ENCODE peak calls at places on chromosomes 16 and 17, in six cellular contexts. One of them, this sample, is unnamed.

GRCh38 chr16:4936181-4936990 is 562 bp downstream of the PPL start:
- DNase-seq in NCI-H748 treated with DMSO at 0.1 percent for 48 hours: no peak
- DNase-seq in EL: no peak
- DNase-seq in right lobe of liver: peak; percentile 78
- DNase-seq in progenitor cell of endocrine pancreas: peak; percentile 69
- DNase-seq in activated gamma-delta T cell treated with anti-CD3 and anti-CD28 coated beads, Interleukin-2, amount 50 U/mL, for 16 hours: no peak
- DNase-seq in this sample: no peak

GRCh38 chr17:2335726-2336214 is 487 bp downstream of the TSR1 start:
- DNase-seq in EL: peak; percentile 28
- DNase-seq in activated gamma-delta T cell treated with anti-CD3 and anti-CD28 coated beads, Interleukin-2, amount 50 U/mL, for 16 hours: no peak
- DNase-seq in progenitor cell of endocrine pancreas: no peak
- DNase-seq in right lobe of liver: no peak
- DNase-seq in NCI-H748 treated with DMSO at 0.1 percent for 48 hours: no peak
- DNase-seq in this sample: no peak

GRCh38 chr17:64159051-64159590 is 29.2 kb upstream of the ERN1 start:
- DNase-seq in right lobe of liver: no peak
- DNase-seq in EL: no peak
- DNase-seq in activated gamma-delta T cell treated with anti-CD3 and anti-CD28 coated beads, Interleukin-2, amount 50 U/mL, for 16 hours: no peak
- DNase-seq in progenitor cell of endocrine pancreas: no peak
- DNase-seq in NCI-H748 treated with DMSO at 0.1 percent for 48 hours: no peak
- DNase-seq in this sample: no peak

GRCh38 chr17:57132663-57133062 is 47.6 kb downstream of the AKAP1 start:
- DNase-seq in right lobe of liver: no peak
- DNase-seq in activated gamma-delta T cell treated with anti-CD3 and anti-CD28 coated beads, Interleukin-2, amount 50 U/mL, for 16 hours: no peak
- DNase-seq in EL: no peak
- DNase-seq in NCI-H748 treated with DMSO at 0.1 percent for 48 hours: no peak
- DNase-seq in progenitor cell of endocrine pancreas: no peak
- DNase-seq in this sample: peak; percentile 61

GRCh38 chr16:2285731-2286191 is 17.8 kb upstream of the RNPS1 start:
- DNase-seq in NCI-H748 treated with DMSO at 0.1 percent for 48 hours: no peak
- DNase-seq in EL: no peak
- DNase-seq in right lobe of liver: no peak
- DNase-seq in activated gamma-delta T cell treated with anti-CD3 and anti-CD28 coated beads, Interleukin-2, amount 50 U/mL, for 16 hours: no peak
- DNase-seq in progenitor cell of endocrine pancreas: no peak
- DNase-seq in this sample: no peak

GRCh38 chr16:87740909-87741424 is 24.8 kb downstream of the KLHDC4 start:
- DNase-seq in activated gamma-delta T cell treated with anti-CD3 and anti-CD28 coated beads, Interleukin-2, amount 50 U/mL, for 16 hours: no peak
- DNase-seq in right lobe of liver: no peak
- DNase-seq in NCI-H748 treated with DMSO at 0.1 percent for 48 hours: no peak
- DNase-seq in EL: no peak
- DNase-seq in progenitor cell of endocrine pancreas: no peak
- DNase-seq in this sample: no peak

GRCh38 chr17:39737761-39738567 is at the start of gene GRB7:
- DNase-seq in NCI-H748 treated with DMSO at 0.1 percent for 48 hours: peak; percentile 80
- DNase-seq in right lobe of liver: peak; percentile 89
- DNase-seq in EL: no peak
- DNase-seq in activated gamma-delta T cell treated with anti-CD3 and anti-CD28 coated beads, Interleukin-2, amount 50 U/mL, for 16 hours: no peak
- DNase-seq in progenitor cell of endocrine pancreas: peak; percentile 52
- DNase-seq in this sample: peak; percentile 89

GRCh38 chr17:7858487-7858832 is 657 bp downstream of the CYB5D1 start:
- DNase-seq in progenitor cell of endocrine pancreas: no peak
- DNase-seq in activated gamma-delta T cell treated with anti-CD3 and anti-CD28 coated beads, Interleukin-2, amount 50 U/mL, for 16 hours: no peak
- DNase-seq in NCI-H748 treated with DMSO at 0.1 percent for 48 hours: peak; percentile 49
- DNase-seq in EL: peak; percentile 65
- DNase-seq in right lobe of liver: peak; percentile 66
- DNase-seq in this sample: no peak

GRCh38 chr17:29699283-29699682 is 76.6 kb upstream of the CORO6 start:
- DNase-seq in right lobe of liver: no peak
- DNase-seq in EL: no peak
- DNase-seq in progenitor cell of endocrine pancreas: no peak
- DNase-seq in activated gamma-delta T cell treated with anti-CD3 and anti-CD28 coated beads, Interleukin-2, amount 50 U/mL, for 16 hours: no peak
- DNase-seq in NCI-H748 treated with DMSO at 0.1 percent for 48 hours: no peak
- DNase-seq in this sample: no peak

GRCh38 chr16:75482434-75483205 is 12.6 kb downstream of the CHST6 start:
- DNase-seq in activated gamma-delta T cell treated with anti-CD3 and anti-CD28 coated beads, Interleukin-2, amount 50 U/mL, for 16 hours: no peak
- DNase-seq in NCI-H748 treated with DMSO at 0.1 percent for 48 hours: no peak
- DNase-seq in progenitor cell of endocrine pancreas: no peak
- DNase-seq in EL: no peak
- DNase-seq in right lobe of liver: no peak
- DNase-seq in this sample: no peak

GRCh38 chr17:72887917-72888316 is 204.6 kb downstream of the SLC39A11 start:
- DNase-seq in NCI-H748 treated with DMSO at 0.1 percent for 48 hours: no peak
- DNase-seq in right lobe of liver: no peak
- DNase-seq in EL: no peak
- DNase-seq in progenitor cell of endocrine pancreas: no peak
- DNase-seq in activated gamma-delta T cell treated with anti-CD3 and anti-CD28 coated beads, Interleukin-2, amount 50 U/mL, for 16 hours: no peak
- DNase-seq in this sample: no peak

GRCh38 chr17:64074704-64075484 is 54.5 kb upstream of the ICAM2 start:
- DNase-seq in progenitor cell of endocrine pancreas: no peak
- DNase-seq in EL: peak; percentile 68
- DNase-seq in activated gamma-delta T cell treated with anti-CD3 and anti-CD28 coated beads, Interleukin-2, amount 50 U/mL, for 16 hours: no peak
- DNase-seq in right lobe of liver: peak; percentile 75
- DNase-seq in NCI-H748 treated with DMSO at 0.1 percent for 48 hours: no peak
- DNase-seq in this sample: peak; percentile 63

GRCh38 chr17:29143894-29144293 is 36.3 kb downstream of the MYO18A start:
- DNase-seq in EL: no peak
- DNase-seq in right lobe of liver: peak; percentile 76
- DNase-seq in activated gamma-delta T cell treated with anti-CD3 and anti-CD28 coated beads, Interleukin-2, amount 50 U/mL, for 16 hours: no peak
- DNase-seq in progenitor cell of endocrine pancreas: no peak
- DNase-seq in NCI-H748 treated with DMSO at 0.1 percent for 48 hours: no peak
- DNase-seq in this sample: peak; percentile 49

GRCh38 chr17:82963104-82963950 is 116.1 kb upstream of the METRNL start:
- DNase-seq in progenitor cell of endocrine pancreas: peak; percentile 54
- DNase-seq in NCI-H748 treated with DMSO at 0.1 percent for 48 hours: peak; percentile 23
- DNase-seq in EL: peak; percentile 81
- DNase-seq in activated gamma-delta T cell treated with anti-CD3 and anti-CD28 coated beads, Interleukin-2, amount 50 U/mL, for 16 hours: peak; percentile 6
- DNase-seq in right lobe of liver: peak; percentile 71
- DNase-seq in this sample: peak; percentile 66

GRCh38 chr17:74433421-74434121 is 1.7 kb downstream of the GPRC5C start:
- DNase-seq in activated gamma-delta T cell treated with anti-CD3 and anti-CD28 coated beads, Interleukin-2, amount 50 U/mL, for 16 hours: no peak
- DNase-seq in EL: no peak
- DNase-seq in right lobe of liver: no peak
- DNase-seq in NCI-H748 treated with DMSO at 0.1 percent for 48 hours: no peak
- DNase-seq in progenitor cell of endocrine pancreas: peak; percentile 56
- DNase-seq in this sample: no peak

GRCh38 chr16:14307059-14307531 is 236.0 kb downstream of the MRTFB start:
- DNase-seq in right lobe of liver: no peak
- DNase-seq in EL: no peak
- DNase-seq in NCI-H748 treated with DMSO at 0.1 percent for 48 hours: no peak
- DNase-seq in activated gamma-delta T cell treated with anti-CD3 and anti-CD28 coated beads, Interleukin-2, amount 50 U/mL, for 16 hours: no peak
- DNase-seq in progenitor cell of endocrine pancreas: no peak
- DNase-seq in this sample: no peak

GRCh38 chr17:77596491-77597420 is 361.7 kb upstream of the TNRC6C start:
- DNase-seq in NCI-H748 treated with DMSO at 0.1 percent for 48 hours: no peak
- DNase-seq in right lobe of liver: peak; percentile 32
- DNase-seq in activated gamma-delta T cell treated with anti-CD3 and anti-CD28 coated beads, Interleukin-2, amount 50 U/mL, for 16 hours: no peak
- DNase-seq in EL: no peak
- DNase-seq in progenitor cell of endocrine pancreas: no peak
- DNase-seq in this sample: no peak

GRCh38 chr17:58637011-58637570 is 54.8 kb downstream of the TEX14 start:
- DNase-seq in right lobe of liver: no peak
- DNase-seq in progenitor cell of endocrine pancreas: no peak
- DNase-seq in NCI-H748 treated with DMSO at 0.1 percent for 48 hours: no peak
- DNase-seq in EL: no peak
- DNase-seq in activated gamma-delta T cell treated with anti-CD3 and anti-CD28 coated beads, Interleukin-2, amount 50 U/mL, for 16 hours: no peak
- DNase-seq in this sample: no peak

GRCh38 chr16:48180868-48181480 is 25.2 kb upstream of the ABCC12 start:
- DNase-seq in EL: no peak
- DNase-seq in right lobe of liver: peak; percentile 77
- DNase-seq in NCI-H748 treated with DMSO at 0.1 percent for 48 hours: no peak
- DNase-seq in activated gamma-delta T cell treated with anti-CD3 and anti-CD28 coated beads, Interleukin-2, amount 50 U/mL, for 16 hours: no peak
- DNase-seq in progenitor cell of endocrine pancreas: no peak
- DNase-seq in this sample: no peak

GRCh38 chr16:88790312-88791150 is 5.5 kb upstream of the PIEZO1 start:
- DNase-seq in progenitor cell of endocrine pancreas: no peak
- DNase-seq in activated gamma-delta T cell treated with anti-CD3 and anti-CD28 coated beads, Interleukin-2, amount 50 U/mL, for 16 hours: no peak
- DNase-seq in NCI-H748 treated with DMSO at 0.1 percent for 48 hours: no peak
- DNase-seq in EL: peak; percentile 43
- DNase-seq in right lobe of liver: no peak
- DNase-seq in this sample: peak; percentile 58

GRCh38 chr16:30533748-30534367 is 800 bp downstream of the ZNF747 start:
- DNase-seq in EL: peak; percentile 16
- DNase-seq in NCI-H748 treated with DMSO at 0.1 percent for 48 hours: no peak
- DNase-seq in activated gamma-delta T cell treated with anti-CD3 and anti-CD28 coated beads, Interleukin-2, amount 50 U/mL, for 16 hours: no peak
- DNase-seq in progenitor cell of endocrine pancreas: no peak
- DNase-seq in right lobe of liver: no peak
- DNase-seq in this sample: peak; percentile 33